ENCODE peak calls at places on chromosomes 4 and X, in eight cellular contexts. One of them, this sample, is unnamed.

GRCh38 chr4:104279744-104280143 is 214.9 kb downstream of the CXXC4 start:
- DNase-seq in activated CD8-positive, alpha-beta T cell treated with anti-CD3 and anti-CD28 coated beads for 36 hours: no peak
- DNase-seq in AG08395: no peak
- DNase-seq in activated naive CD4-positive, alpha-beta T cell treated with anti-CD3 and anti-CD28 coated beads for 36 hours: no peak
- DNase-seq in NCI-H748 treated with DMSO at 0.1 percent for 48 hours: no peak
- DNase-seq in nucleus accumbens: no peak
- DNase-seq in HS-5: no peak
- DNase-seq in CD4-positive, alpha-beta T cell: no peak
- DNase-seq in this sample: no peak

GRCh38 chr4:30946288-30946687 is 226.1 kb downstream of the PCDH7 start:
- DNase-seq in activated CD8-positive, alpha-beta T cell treated with anti-CD3 and anti-CD28 coated beads for 36 hours: no peak
- DNase-seq in AG08395: no peak
- DNase-seq in activated naive CD4-positive, alpha-beta T cell treated with anti-CD3 and anti-CD28 coated beads for 36 hours: no peak
- DNase-seq in NCI-H748 treated with DMSO at 0.1 percent for 48 hours: no peak
- DNase-seq in nucleus accumbens: no peak
- DNase-seq in HS-5: no peak
- DNase-seq in CD4-positive, alpha-beta T cell: no peak
- DNase-seq in this sample: no peak

GRCh38 chrX:118978451-118978850 is 4.0 kb downstream of the LONRF3 start:
- DNase-seq in activated CD8-positive, alpha-beta T cell treated with anti-CD3 and anti-CD28 coated beads for 36 hours: no peak
- DNase-seq in AG08395: no peak
- DNase-seq in activated naive CD4-positive, alpha-beta T cell treated with anti-CD3 and anti-CD28 coated beads for 36 hours: no peak
- DNase-seq in NCI-H748 treated with DMSO at 0.1 percent for 48 hours: no peak
- DNase-seq in nucleus accumbens: no peak
- DNase-seq in HS-5: no peak
- DNase-seq in CD4-positive, alpha-beta T cell: no peak
- DNase-seq in this sample: no peak

GRCh38 chr4:3387943-3388348 is 53.8 kb upstream of the HGFAC start:
- DNase-seq in activated CD8-positive, alpha-beta T cell treated with anti-CD3 and anti-CD28 coated beads for 36 hours: no peak
- DNase-seq in AG08395: peak
- DNase-seq in activated naive CD4-positive, alpha-beta T cell treated with anti-CD3 and anti-CD28 coated beads for 36 hours: no peak
- DNase-seq in NCI-H748 treated with DMSO at 0.1 percent for 48 hours: no peak
- DNase-seq in nucleus accumbens: no peak
- DNase-seq in HS-5: no peak
- DNase-seq in CD4-positive, alpha-beta T cell: no peak
- DNase-seq in this sample: no peak

GRCh38 chr4:121758896-121759568 is 5.9 kb downstream of the SMIM43 start:
- DNase-seq in activated CD8-positive, alpha-beta T cell treated with anti-CD3 and anti-CD28 coated beads for 36 hours: no peak
- DNase-seq in AG08395: peak
- DNase-seq in activated naive CD4-positive, alpha-beta T cell treated with anti-CD3 and anti-CD28 coated beads for 36 hours: no peak
- DNase-seq in NCI-H748 treated with DMSO at 0.1 percent for 48 hours: no peak
- DNase-seq in nucleus accumbens: no peak
- DNase-seq in HS-5: peak
- DNase-seq in CD4-positive, alpha-beta T cell: no peak
- DNase-seq in this sample: no peak

GRCh38 chrX:48897157-48897620 is 379 bp downstream of the TIMM17B start:
- DNase-seq in activated CD8-positive, alpha-beta T cell treated with anti-CD3 and anti-CD28 coated beads for 36 hours: peak
- DNase-seq in AG08395: peak
- DNase-seq in activated naive CD4-positive, alpha-beta T cell treated with anti-CD3 and anti-CD28 coated beads for 36 hours: peak
- DNase-seq in NCI-H748 treated with DMSO at 0.1 percent for 48 hours: peak
- DNase-seq in nucleus accumbens: peak
- DNase-seq in HS-5: no peak
- DNase-seq in CD4-positive, alpha-beta T cell: peak
- DNase-seq in this sample: peak

GRCh38 chr4:118872181-118872580 is 16.5 kb upstream of the SYNPO2 start:
- DNase-seq in activated CD8-positive, alpha-beta T cell treated with anti-CD3 and anti-CD28 coated beads for 36 hours: no peak
- DNase-seq in AG08395: no peak
- DNase-seq in activated naive CD4-positive, alpha-beta T cell treated with anti-CD3 and anti-CD28 coated beads for 36 hours: no peak
- DNase-seq in NCI-H748 treated with DMSO at 0.1 percent for 48 hours: no peak
- DNase-seq in nucleus accumbens: no peak
- DNase-seq in HS-5: no peak
- DNase-seq in CD4-positive, alpha-beta T cell: no peak
- DNase-seq in this sample: no peak

GRCh38 chrX:63275127-63275526 is 76.0 kb downstream of the SPIN4 start:
- DNase-seq in activated CD8-positive, alpha-beta T cell treated with anti-CD3 and anti-CD28 coated beads for 36 hours: peak
- DNase-seq in AG08395: peak
- DNase-seq in activated naive CD4-positive, alpha-beta T cell treated with anti-CD3 and anti-CD28 coated beads for 36 hours: peak
- DNase-seq in NCI-H748 treated with DMSO at 0.1 percent for 48 hours: no peak
- DNase-seq in nucleus accumbens: no peak
- DNase-seq in HS-5: peak
- DNase-seq in CD4-positive, alpha-beta T cell: no peak
- DNase-seq in this sample: no peak

GRCh38 chr4:137427411-137427810 is 104.9 kb downstream of the PCDH18 start:
- DNase-seq in activated CD8-positive, alpha-beta T cell treated with anti-CD3 and anti-CD28 coated beads for 36 hours: no peak
- DNase-seq in AG08395: no peak
- DNase-seq in activated naive CD4-positive, alpha-beta T cell treated with anti-CD3 and anti-CD28 coated beads for 36 hours: no peak
- DNase-seq in NCI-H748 treated with DMSO at 0.1 percent for 48 hours: no peak
- DNase-seq in nucleus accumbens: no peak
- DNase-seq in HS-5: no peak
- DNase-seq in CD4-positive, alpha-beta T cell: no peak
- DNase-seq in this sample: no peak

GRCh38 chrX:138411048-138411447 is 300.5 kb downstream of the FGF13 start:
- DNase-seq in activated CD8-positive, alpha-beta T cell treated with anti-CD3 and anti-CD28 coated beads for 36 hours: no peak
- DNase-seq in AG08395: no peak
- DNase-seq in activated naive CD4-positive, alpha-beta T cell treated with anti-CD3 and anti-CD28 coated beads for 36 hours: no peak
- DNase-seq in NCI-H748 treated with DMSO at 0.1 percent for 48 hours: no peak
- DNase-seq in nucleus accumbens: no peak
- DNase-seq in HS-5: no peak
- DNase-seq in CD4-positive, alpha-beta T cell: no peak
- DNase-seq in this sample: no peak

GRCh38 chr4:95798003-95798402 is 41.9 kb upstream of the PDHA2 start:
- DNase-seq in activated CD8-positive, alpha-beta T cell treated with anti-CD3 and anti-CD28 coated beads for 36 hours: no peak
- DNase-seq in AG08395: no peak
- DNase-seq in activated naive CD4-positive, alpha-beta T cell treated with anti-CD3 and anti-CD28 coated beads for 36 hours: no peak
- DNase-seq in NCI-H748 treated with DMSO at 0.1 percent for 48 hours: no peak
- DNase-seq in nucleus accumbens: no peak
- DNase-seq in HS-5: no peak
- DNase-seq in CD4-positive, alpha-beta T cell: no peak
- DNase-seq in this sample: no peak

GRCh38 chr4:110480031-110480549 is 4.1 kb downstream of the ENPEP start:
- DNase-seq in activated CD8-positive, alpha-beta T cell treated with anti-CD3 and anti-CD28 coated beads for 36 hours: no peak
- DNase-seq in AG08395: peak
- DNase-seq in activated naive CD4-positive, alpha-beta T cell treated with anti-CD3 and anti-CD28 coated beads for 36 hours: no peak
- DNase-seq in NCI-H748 treated with DMSO at 0.1 percent for 48 hours: no peak
- DNase-seq in nucleus accumbens: no peak
- DNase-seq in HS-5: peak
- DNase-seq in CD4-positive, alpha-beta T cell: no peak
- DNase-seq in this sample: no peak

GRCh38 chrX:85611926-85612325 is 232.5 kb upstream of the POF1B start:
- DNase-seq in activated CD8-positive, alpha-beta T cell treated with anti-CD3 and anti-CD28 coated beads for 36 hours: no peak
- DNase-seq in AG08395: peak
- DNase-seq in activated naive CD4-positive, alpha-beta T cell treated with anti-CD3 and anti-CD28 coated beads for 36 hours: no peak
- DNase-seq in NCI-H748 treated with DMSO at 0.1 percent for 48 hours: peak
- DNase-seq in nucleus accumbens: no peak
- DNase-seq in HS-5: no peak
- DNase-seq in CD4-positive, alpha-beta T cell: no peak
- DNase-seq in this sample: no peak

GRCh38 chr4:112591593-112591992 is 45.1 kb downstream of the ZGRF1 start:
- DNase-seq in activated CD8-positive, alpha-beta T cell treated with anti-CD3 and anti-CD28 coated beads for 36 hours: no peak
- DNase-seq in AG08395: no peak
- DNase-seq in activated naive CD4-positive, alpha-beta T cell treated with anti-CD3 and anti-CD28 coated beads for 36 hours: no peak
- DNase-seq in NCI-H748 treated with DMSO at 0.1 percent for 48 hours: no peak
- DNase-seq in nucleus accumbens: no peak
- DNase-seq in HS-5: no peak
- DNase-seq in CD4-positive, alpha-beta T cell: no peak
- DNase-seq in this sample: no peak

GRCh38 chrX:113412106-113412505 is 571.5 kb upstream of the AMOT start:
- DNase-seq in activated CD8-positive, alpha-beta T cell treated with anti-CD3 and anti-CD28 coated beads for 36 hours: no peak
- DNase-seq in AG08395: no peak
- DNase-seq in activated naive CD4-positive, alpha-beta T cell treated with anti-CD3 and anti-CD28 coated beads for 36 hours: no peak
- DNase-seq in NCI-H748 treated with DMSO at 0.1 percent for 48 hours: no peak
- DNase-seq in nucleus accumbens: no peak
- DNase-seq in HS-5: no peak
- DNase-seq in CD4-positive, alpha-beta T cell: no peak
- DNase-seq in this sample: no peak

GRCh38 chrX:134626434-134626833 is 31.8 kb downstream of the PLAC1 start:
- DNase-seq in activated CD8-positive, alpha-beta T cell treated with anti-CD3 and anti-CD28 coated beads for 36 hours: no peak
- DNase-seq in AG08395: no peak
- DNase-seq in activated naive CD4-positive, alpha-beta T cell treated with anti-CD3 and anti-CD28 coated beads for 36 hours: no peak
- DNase-seq in NCI-H748 treated with DMSO at 0.1 percent for 48 hours: no peak
- DNase-seq in nucleus accumbens: no peak
- DNase-seq in HS-5: no peak
- DNase-seq in CD4-positive, alpha-beta T cell: no peak
- DNase-seq in this sample: no peak

GRCh38 chr4:153729901-153730300 is 29.9 kb downstream of the RNF175 start:
- DNase-seq in activated CD8-positive, alpha-beta T cell treated with anti-CD3 and anti-CD28 coated beads for 36 hours: no peak
- DNase-seq in AG08395: no peak
- DNase-seq in activated naive CD4-positive, alpha-beta T cell treated with anti-CD3 and anti-CD28 coated beads for 36 hours: no peak
- DNase-seq in NCI-H748 treated with DMSO at 0.1 percent for 48 hours: no peak
- DNase-seq in nucleus accumbens: no peak
- DNase-seq in HS-5: no peak
- DNase-seq in CD4-positive, alpha-beta T cell: no peak
- DNase-seq in this sample: no peak

GRCh38 chrX:18271725-18272124 is 51.0 kb upstream of the BEND2 start:
- DNase-seq in activated CD8-positive, alpha-beta T cell treated with anti-CD3 and anti-CD28 coated beads for 36 hours: no peak
- DNase-seq in AG08395: no peak
- DNase-seq in activated naive CD4-positive, alpha-beta T cell treated with anti-CD3 and anti-CD28 coated beads for 36 hours: no peak
- DNase-seq in NCI-H748 treated with DMSO at 0.1 percent for 48 hours: no peak
- DNase-seq in nucleus accumbens: no peak
- DNase-seq in HS-5: no peak
- DNase-seq in CD4-positive, alpha-beta T cell: no peak
- DNase-seq in this sample: no peak

GRCh38 chr4:17480530-17480929 is 31.4 kb downstream of the QDPR start:
- DNase-seq in activated CD8-positive, alpha-beta T cell treated with anti-CD3 and anti-CD28 coated beads for 36 hours: no peak
- DNase-seq in AG08395: no peak
- DNase-seq in activated naive CD4-positive, alpha-beta T cell treated with anti-CD3 and anti-CD28 coated beads for 36 hours: no peak
- DNase-seq in NCI-H748 treated with DMSO at 0.1 percent for 48 hours: no peak
- DNase-seq in nucleus accumbens: no peak
- DNase-seq in HS-5: no peak
- DNase-seq in CD4-positive, alpha-beta T cell: no peak
- DNase-seq in this sample: no peak

GRCh38 chr4:8674311-8674885 is 81.8 kb downstream of the CPZ start:
- DNase-seq in activated CD8-positive, alpha-beta T cell treated with anti-CD3 and anti-CD28 coated beads for 36 hours: no peak
- DNase-seq in AG08395: no peak
- DNase-seq in activated naive CD4-positive, alpha-beta T cell treated with anti-CD3 and anti-CD28 coated beads for 36 hours: no peak
- DNase-seq in NCI-H748 treated with DMSO at 0.1 percent for 48 hours: no peak
- DNase-seq in nucleus accumbens: no peak
- DNase-seq in HS-5: no peak
- DNase-seq in CD4-positive, alpha-beta T cell: no peak
- DNase-seq in this sample: no peak

GRCh38 chr4:25795566-25796454 is 67.0 kb downstream of the SEL1L3 start:
- DNase-seq in activated CD8-positive, alpha-beta T cell treated with anti-CD3 and anti-CD28 coated beads for 36 hours: no peak
- DNase-seq in AG08395: peak
- DNase-seq in activated naive CD4-positive, alpha-beta T cell treated with anti-CD3 and anti-CD28 coated beads for 36 hours: no peak
- DNase-seq in NCI-H748 treated with DMSO at 0.1 percent for 48 hours: no peak
- DNase-seq in nucleus accumbens: no peak
- DNase-seq in HS-5: no peak
- DNase-seq in CD4-positive, alpha-beta T cell: no peak
- DNase-seq in this sample: no peak

GRCh38 chr4:6493668-6494304 is 21.4 kb upstream of the PPP2R2C start:
- DNase-seq in activated CD8-positive, alpha-beta T cell treated with anti-CD3 and anti-CD28 coated beads for 36 hours: no peak
- DNase-seq in AG08395: no peak
- DNase-seq in activated naive CD4-positive, alpha-beta T cell treated with anti-CD3 and anti-CD28 coated beads for 36 hours: no peak
- DNase-seq in NCI-H748 treated with DMSO at 0.1 percent for 48 hours: no peak
- DNase-seq in nucleus accumbens: no peak
- DNase-seq in HS-5: no peak
- DNase-seq in CD4-positive, alpha-beta T cell: no peak
- DNase-seq in this sample: no peak

GRCh38 chr4:102715057-102715456 is 45.7 kb downstream of the MANBA start:
- DNase-seq in activated CD8-positive, alpha-beta T cell treated with anti-CD3 and anti-CD28 coated beads for 36 hours: no peak
- DNase-seq in AG08395: no peak
- DNase-seq in activated naive CD4-positive, alpha-beta T cell treated with anti-CD3 and anti-CD28 coated beads for 36 hours: no peak
- DNase-seq in NCI-H748 treated with DMSO at 0.1 percent for 48 hours: no peak
- DNase-seq in nucleus accumbens: no peak
- DNase-seq in HS-5: no peak
- DNase-seq in CD4-positive, alpha-beta T cell: no peak
- DNase-seq in this sample: no peak

GRCh38 chr4:70902577-70903281 is 560 bp downstream of the MOB1B start:
- DNase-seq in activated CD8-positive, alpha-beta T cell treated with anti-CD3 and anti-CD28 coated beads for 36 hours: peak
- DNase-seq in AG08395: peak
- DNase-seq in activated naive CD4-positive, alpha-beta T cell treated with anti-CD3 and anti-CD28 coated beads for 36 hours: peak
- DNase-seq in NCI-H748 treated with DMSO at 0.1 percent for 48 hours: no peak
- DNase-seq in nucleus accumbens: peak
- DNase-seq in HS-5: no peak
- DNase-seq in CD4-positive, alpha-beta T cell: peak
- DNase-seq in this sample: peak

GRCh38 chrX:134172588-134173259 is 64.3 kb upstream of the CCDC160 start:
- DNase-seq in activated CD8-positive, alpha-beta T cell treated with anti-CD3 and anti-CD28 coated beads for 36 hours: peak
- DNase-seq in AG08395: peak
- DNase-seq in activated naive CD4-positive, alpha-beta T cell treated with anti-CD3 and anti-CD28 coated beads for 36 hours: peak
- DNase-seq in NCI-H748 treated with DMSO at 0.1 percent for 48 hours: no peak
- DNase-seq in nucleus accumbens: peak
- DNase-seq in HS-5: no peak
- DNase-seq in CD4-positive, alpha-beta T cell: peak
- DNase-seq in this sample: no peak

GRCh38 chr4:65046496-65047101 is 623.7 kb downstream of the EPHA5 start:
- DNase-seq in activated CD8-positive, alpha-beta T cell treated with anti-CD3 and anti-CD28 coated beads for 36 hours: no peak
- DNase-seq in AG08395: no peak
- DNase-seq in activated naive CD4-positive, alpha-beta T cell treated with anti-CD3 and anti-CD28 coated beads for 36 hours: no peak
- DNase-seq in NCI-H748 treated with DMSO at 0.1 percent for 48 hours: no peak
- DNase-seq in nucleus accumbens: no peak
- DNase-seq in HS-5: peak
- DNase-seq in CD4-positive, alpha-beta T cell: no peak
- DNase-seq in this sample: no peak

GRCh38 chrX:45771560-45772340 is 571.1 kb upstream of the DIPK2B start:
- DNase-seq in activated CD8-positive, alpha-beta T cell treated with anti-CD3 and anti-CD28 coated beads for 36 hours: peak
- DNase-seq in AG08395: peak
- DNase-seq in activated naive CD4-positive, alpha-beta T cell treated with anti-CD3 and anti-CD28 coated beads for 36 hours: peak
- DNase-seq in NCI-H748 treated with DMSO at 0.1 percent for 48 hours: no peak
- DNase-seq in nucleus accumbens: no peak
- DNase-seq in HS-5: no peak
- DNase-seq in CD4-positive, alpha-beta T cell: peak
- DNase-seq in this sample: peak

GRCh38 chrX:148537556-148538182 is 37.3 kb downstream of the AFF2 start:
- DNase-seq in activated CD8-positive, alpha-beta T cell treated with anti-CD3 and anti-CD28 coated beads for 36 hours: peak
- DNase-seq in AG08395: no peak
- DNase-seq in activated naive CD4-positive, alpha-beta T cell treated with anti-CD3 and anti-CD28 coated beads for 36 hours: no peak
- DNase-seq in NCI-H748 treated with DMSO at 0.1 percent for 48 hours: no peak
- DNase-seq in nucleus accumbens: no peak
- DNase-seq in HS-5: no peak
- DNase-seq in CD4-positive, alpha-beta T cell: no peak
- DNase-seq in this sample: no peak

GRCh38 chrX:19912-20571 is 261.1 kb upstream of the PLCXD1 start:
- DNase-seq in activated CD8-positive, alpha-beta T cell treated with anti-CD3 and anti-CD28 coated beads for 36 hours: no peak
- DNase-seq in AG08395: peak
- DNase-seq in activated naive CD4-positive, alpha-beta T cell treated with anti-CD3 and anti-CD28 coated beads for 36 hours: peak
- DNase-seq in NCI-H748 treated with DMSO at 0.1 percent for 48 hours: no peak
- DNase-seq in nucleus accumbens: no peak
- DNase-seq in HS-5: no peak
- DNase-seq in CD4-positive, alpha-beta T cell: peak
- DNase-seq in this sample: no peak

GRCh38 chrX:144293229-144293628 is 409.4 kb downstream of the UBE2NL start:
- DNase-seq in activated CD8-positive, alpha-beta T cell treated with anti-CD3 and anti-CD28 coated beads for 36 hours: no peak
- DNase-seq in AG08395: no peak
- DNase-seq in activated naive CD4-positive, alpha-beta T cell treated with anti-CD3 and anti-CD28 coated beads for 36 hours: no peak
- DNase-seq in NCI-H748 treated with DMSO at 0.1 percent for 48 hours: no peak
- DNase-seq in nucleus accumbens: no peak
- DNase-seq in HS-5: no peak
- DNase-seq in CD4-positive, alpha-beta T cell: no peak
- DNase-seq in this sample: no peak

GRCh38 chrX:74262472-74263209 is 41.3 kb upstream of the ZCCHC13 start:
- DNase-seq in activated CD8-positive, alpha-beta T cell treated with anti-CD3 and anti-CD28 coated beads for 36 hours: no peak
- DNase-seq in AG08395: no peak
- DNase-seq in activated naive CD4-positive, alpha-beta T cell treated with anti-CD3 and anti-CD28 coated beads for 36 hours: no peak
- DNase-seq in NCI-H748 treated with DMSO at 0.1 percent for 48 hours: no peak
- DNase-seq in nucleus accumbens: no peak
- DNase-seq in HS-5: no peak
- DNase-seq in CD4-positive, alpha-beta T cell: no peak
- DNase-seq in this sample: no peak

GRCh38 chrX:149521438-149521837 is 16.3 kb upstream of the IDS start:
- DNase-seq in activated CD8-positive, alpha-beta T cell treated with anti-CD3 and anti-CD28 coated beads for 36 hours: no peak
- DNase-seq in AG08395: no peak
- DNase-seq in activated naive CD4-positive, alpha-beta T cell treated with anti-CD3 and anti-CD28 coated beads for 36 hours: no peak
- DNase-seq in NCI-H748 treated with DMSO at 0.1 percent for 48 hours: no peak
- DNase-seq in nucleus accumbens: no peak
- DNase-seq in HS-5: no peak
- DNase-seq in CD4-positive, alpha-beta T cell: no peak
- DNase-seq in this sample: no peak

GRCh38 chrX:18146954-18147353 is 73.7 kb downstream of the BEND2 start:
- DNase-seq in activated CD8-positive, alpha-beta T cell treated with anti-CD3 and anti-CD28 coated beads for 36 hours: peak
- DNase-seq in AG08395: peak
- DNase-seq in activated naive CD4-positive, alpha-beta T cell treated with anti-CD3 and anti-CD28 coated beads for 36 hours: peak
- DNase-seq in NCI-H748 treated with DMSO at 0.1 percent for 48 hours: no peak
- DNase-seq in nucleus accumbens: no peak
- DNase-seq in HS-5: no peak
- DNase-seq in CD4-positive, alpha-beta T cell: no peak
- DNase-seq in this sample: no peak

GRCh38 chrX:47129157-47129878 is 15.2 kb downstream of the NDUFB11 start:
- DNase-seq in activated CD8-positive, alpha-beta T cell treated with anti-CD3 and anti-CD28 coated beads for 36 hours: peak
- DNase-seq in AG08395: peak
- DNase-seq in activated naive CD4-positive, alpha-beta T cell treated with anti-CD3 and anti-CD28 coated beads for 36 hours: peak
- DNase-seq in NCI-H748 treated with DMSO at 0.1 percent for 48 hours: peak
- DNase-seq in nucleus accumbens: peak
- DNase-seq in HS-5: peak
- DNase-seq in CD4-positive, alpha-beta T cell: peak
- DNase-seq in this sample: peak